ENCODE peak calls at places on chromosomes 12 and 14, in ten cellular contexts. One of them, this sample, is unnamed.
A peak's percentile ranks its signal among the peaks of the same experiment; 100 is the strongest.

GRCh38 chr12:104999347-104999685 is 13.2 kb downstream of the NOPCHAP1 start:
- DNase-seq in CD8-positive, alpha-beta memory T cell: no peak
- DNase-seq in coronary artery: no peak
- DNase-seq in DMS153: no peak
- DNase-seq in germinal center: no peak
- DNase-seq in thyroid gland: peak; percentile 83
- DNase-seq in uterus: no peak
- DNase-seq in fibroblast of lung: no peak
- DNase-seq in NCI-H774: no peak
- DNase-seq in stimulated activated CD8-positive, alpha-beta memory T cell treated with anti-CD3 and anti-CD28 coated beads, Interleukin-7, amount 100 ng/mL, for 4 hours: no peak
- DNase-seq in this sample: no peak

GRCh38 chr12:26402648-26403047 is 207.3 kb downstream of the SSPN start:
- DNase-seq in CD8-positive, alpha-beta memory T cell: no peak
- DNase-seq in coronary artery: no peak
- DNase-seq in DMS153: peak; percentile 46
- DNase-seq in germinal center: peak; percentile 8
- DNase-seq in thyroid gland: peak; percentile 68
- DNase-seq in uterus: no peak
- DNase-seq in fibroblast of lung: no peak
- DNase-seq in NCI-H774: peak; percentile 98
- DNase-seq in stimulated activated CD8-positive, alpha-beta memory T cell treated with anti-CD3 and anti-CD28 coated beads, Interleukin-7, amount 100 ng/mL, for 4 hours: no peak
- DNase-seq in this sample: no peak

GRCh38 chr12:18935371-18935965 is 194.1 kb upstream of the PLEKHA5 start:
- DNase-seq in CD8-positive, alpha-beta memory T cell: no peak
- DNase-seq in coronary artery: no peak
- DNase-seq in DMS153: no peak
- DNase-seq in germinal center: no peak
- DNase-seq in thyroid gland: no peak
- DNase-seq in uterus: no peak
- DNase-seq in fibroblast of lung: no peak
- DNase-seq in NCI-H774: no peak
- DNase-seq in stimulated activated CD8-positive, alpha-beta memory T cell treated with anti-CD3 and anti-CD28 coated beads, Interleukin-7, amount 100 ng/mL, for 4 hours: no peak
- DNase-seq in this sample: no peak

GRCh38 chr12:109949089-109949488 is 47.1 kb downstream of the GIT2 start:
- DNase-seq in CD8-positive, alpha-beta memory T cell: no peak
- DNase-seq in coronary artery: no peak
- DNase-seq in DMS153: no peak
- DNase-seq in germinal center: no peak
- DNase-seq in thyroid gland: peak; percentile 89
- DNase-seq in uterus: no peak
- DNase-seq in fibroblast of lung: peak; percentile 75
- DNase-seq in NCI-H774: no peak
- DNase-seq in stimulated activated CD8-positive, alpha-beta memory T cell treated with anti-CD3 and anti-CD28 coated beads, Interleukin-7, amount 100 ng/mL, for 4 hours: no peak
- DNase-seq in this sample: no peak

GRCh38 chr12:46210835-46211439 is 57.9 kb downstream of the SLC38A1 start:
- DNase-seq in CD8-positive, alpha-beta memory T cell: no peak
- DNase-seq in coronary artery: no peak
- DNase-seq in DMS153: peak; percentile 14
- DNase-seq in germinal center: no peak
- DNase-seq in thyroid gland: no peak
- DNase-seq in uterus: no peak
- DNase-seq in fibroblast of lung: no peak
- DNase-seq in NCI-H774: no peak
- DNase-seq in stimulated activated CD8-positive, alpha-beta memory T cell treated with anti-CD3 and anti-CD28 coated beads, Interleukin-7, amount 100 ng/mL, for 4 hours: no peak
- DNase-seq in this sample: no peak

GRCh38 chr12:13114251-13115052 is 11.0 kb upstream of the GSG1 start:
- DNase-seq in CD8-positive, alpha-beta memory T cell: no peak
- DNase-seq in coronary artery: no peak
- DNase-seq in DMS153: no peak
- DNase-seq in germinal center: no peak
- DNase-seq in thyroid gland: peak; percentile 69
- DNase-seq in uterus: no peak
- DNase-seq in fibroblast of lung: no peak
- DNase-seq in NCI-H774: no peak
- DNase-seq in stimulated activated CD8-positive, alpha-beta memory T cell treated with anti-CD3 and anti-CD28 coated beads, Interleukin-7, amount 100 ng/mL, for 4 hours: no peak
- DNase-seq in this sample: no peak

GRCh38 chr12:51056242-51056641 is 8.1 kb downstream of the LETMD1 start:
- DNase-seq in CD8-positive, alpha-beta memory T cell: no peak
- DNase-seq in coronary artery: no peak
- DNase-seq in DMS153: no peak
- DNase-seq in germinal center: no peak
- DNase-seq in thyroid gland: no peak
- DNase-seq in uterus: peak; percentile 26
- DNase-seq in fibroblast of lung: peak; percentile 49
- DNase-seq in NCI-H774: no peak
- DNase-seq in stimulated activated CD8-positive, alpha-beta memory T cell treated with anti-CD3 and anti-CD28 coated beads, Interleukin-7, amount 100 ng/mL, for 4 hours: no peak
- DNase-seq in this sample: no peak

GRCh38 chr14:36967892-36968555 is 204.4 kb downstream of the SLC25A21 start:
- DNase-seq in CD8-positive, alpha-beta memory T cell: no peak
- DNase-seq in coronary artery: no peak
- DNase-seq in DMS153: no peak
- DNase-seq in germinal center: no peak
- DNase-seq in thyroid gland: no peak
- DNase-seq in uterus: no peak
- DNase-seq in fibroblast of lung: no peak
- DNase-seq in NCI-H774: no peak
- DNase-seq in stimulated activated CD8-positive, alpha-beta memory T cell treated with anti-CD3 and anti-CD28 coated beads, Interleukin-7, amount 100 ng/mL, for 4 hours: no peak
- DNase-seq in this sample: no peak

GRCh38 chr12:63206908-63207307 is 55.9 kb upstream of the AVPR1A start:
- DNase-seq in CD8-positive, alpha-beta memory T cell: no peak
- DNase-seq in coronary artery: no peak
- DNase-seq in DMS153: peak; percentile 63
- DNase-seq in germinal center: no peak
- DNase-seq in thyroid gland: peak; percentile 22
- DNase-seq in uterus: no peak
- DNase-seq in fibroblast of lung: no peak
- DNase-seq in NCI-H774: peak; percentile 58
- DNase-seq in stimulated activated CD8-positive, alpha-beta memory T cell treated with anti-CD3 and anti-CD28 coated beads, Interleukin-7, amount 100 ng/mL, for 4 hours: no peak
- DNase-seq in this sample: no peak

GRCh38 chr14:102078344-102078743 is 8.5 kb downstream of the HSP90AA1 start:
- DNase-seq in CD8-positive, alpha-beta memory T cell: no peak
- DNase-seq in coronary artery: no peak
- DNase-seq in DMS153: no peak
- DNase-seq in germinal center: no peak
- DNase-seq in thyroid gland: no peak
- DNase-seq in uterus: no peak
- DNase-seq in fibroblast of lung: no peak
- DNase-seq in NCI-H774: no peak
- DNase-seq in stimulated activated CD8-positive, alpha-beta memory T cell treated with anti-CD3 and anti-CD28 coated beads, Interleukin-7, amount 100 ng/mL, for 4 hours: no peak
- DNase-seq in this sample: no peak

GRCh38 chr12:40253936-40254335 is 29.1 kb downstream of the LRRK2 start:
- DNase-seq in CD8-positive, alpha-beta memory T cell: no peak
- DNase-seq in coronary artery: no peak
- DNase-seq in DMS153: no peak
- DNase-seq in germinal center: no peak
- DNase-seq in thyroid gland: no peak
- DNase-seq in uterus: no peak
- DNase-seq in fibroblast of lung: peak; percentile 62
- DNase-seq in NCI-H774: no peak
- DNase-seq in stimulated activated CD8-positive, alpha-beta memory T cell treated with anti-CD3 and anti-CD28 coated beads, Interleukin-7, amount 100 ng/mL, for 4 hours: no peak
- DNase-seq in this sample: no peak

GRCh38 chr12:120762093-120762492 is 36.5 kb downstream of the ACADS start:
- DNase-seq in CD8-positive, alpha-beta memory T cell: no peak
- DNase-seq in coronary artery: no peak
- DNase-seq in DMS153: no peak
- DNase-seq in germinal center: no peak
- DNase-seq in thyroid gland: peak; percentile 58
- DNase-seq in uterus: no peak
- DNase-seq in fibroblast of lung: no peak
- DNase-seq in NCI-H774: no peak
- DNase-seq in stimulated activated CD8-positive, alpha-beta memory T cell treated with anti-CD3 and anti-CD28 coated beads, Interleukin-7, amount 100 ng/mL, for 4 hours: no peak
- DNase-seq in this sample: no peak

GRCh38 chr14:79896009-79896408 is 315.3 kb downstream of the DIO2 start:
- DNase-seq in CD8-positive, alpha-beta memory T cell: no peak
- DNase-seq in coronary artery: no peak
- DNase-seq in DMS153: no peak
- DNase-seq in germinal center: no peak
- DNase-seq in thyroid gland: no peak
- DNase-seq in uterus: no peak
- DNase-seq in fibroblast of lung: peak; percentile 2
- DNase-seq in NCI-H774: no peak
- DNase-seq in stimulated activated CD8-positive, alpha-beta memory T cell treated with anti-CD3 and anti-CD28 coated beads, Interleukin-7, amount 100 ng/mL, for 4 hours: no peak
- DNase-seq in this sample: no peak

GRCh38 chr14:63470877-63471565 is 72.2 kb downstream of the PPP2R5E start:
- DNase-seq in CD8-positive, alpha-beta memory T cell: no peak
- DNase-seq in coronary artery: no peak
- DNase-seq in DMS153: peak; percentile 27
- DNase-seq in germinal center: no peak
- DNase-seq in thyroid gland: no peak
- DNase-seq in uterus: no peak
- DNase-seq in fibroblast of lung: peak; percentile 85
- DNase-seq in NCI-H774: no peak
- DNase-seq in stimulated activated CD8-positive, alpha-beta memory T cell treated with anti-CD3 and anti-CD28 coated beads, Interleukin-7, amount 100 ng/mL, for 4 hours: no peak
- DNase-seq in this sample: no peak

GRCh38 chr14:75561013-75561432 is 17.4 kb upstream of the FLVCR2 start:
- DNase-seq in CD8-positive, alpha-beta memory T cell: peak; percentile 68
- DNase-seq in coronary artery: no peak
- DNase-seq in DMS153: peak; percentile 50
- DNase-seq in germinal center: peak; percentile 66
- DNase-seq in thyroid gland: peak; percentile 93
- DNase-seq in uterus: peak; percentile 55
- DNase-seq in fibroblast of lung: peak; percentile 71
- DNase-seq in NCI-H774: peak; percentile 15
- DNase-seq in stimulated activated CD8-positive, alpha-beta memory T cell treated with anti-CD3 and anti-CD28 coated beads, Interleukin-7, amount 100 ng/mL, for 4 hours: peak; percentile 29
- DNase-seq in this sample: peak; percentile 51

GRCh38 chr14:74922752-74923401 is at the start of gene RPS6KL1:
- DNase-seq in CD8-positive, alpha-beta memory T cell: peak; percentile 74
- DNase-seq in coronary artery: peak; percentile 88
- DNase-seq in DMS153: peak; percentile 63
- DNase-seq in germinal center: peak; percentile 94
- DNase-seq in thyroid gland: peak; percentile 90
- DNase-seq in uterus: peak; percentile 73
- DNase-seq in fibroblast of lung: peak; percentile 71
- DNase-seq in NCI-H774: peak; percentile 65
- DNase-seq in stimulated activated CD8-positive, alpha-beta memory T cell treated with anti-CD3 and anti-CD28 coated beads, Interleukin-7, amount 100 ng/mL, for 4 hours: peak; percentile 10
- DNase-seq in this sample: peak; percentile 57

GRCh38 chr14:35818346-35819115 is 7.6 kb upstream of the BRMS1L start:
- DNase-seq in CD8-positive, alpha-beta memory T cell: no peak
- DNase-seq in coronary artery: no peak
- DNase-seq in DMS153: no peak
- DNase-seq in germinal center: peak; percentile 45
- DNase-seq in thyroid gland: peak; percentile 31
- DNase-seq in uterus: no peak
- DNase-seq in fibroblast of lung: peak; percentile 63
- DNase-seq in NCI-H774: peak; percentile 6
- DNase-seq in stimulated activated CD8-positive, alpha-beta memory T cell treated with anti-CD3 and anti-CD28 coated beads, Interleukin-7, amount 100 ng/mL, for 4 hours: no peak
- DNase-seq in this sample: no peak

GRCh38 chr14:51512321-51512720 is 139.4 kb upstream of the FRMD6 start:
- DNase-seq in CD8-positive, alpha-beta memory T cell: no peak
- DNase-seq in coronary artery: no peak
- DNase-seq in DMS153: no peak
- DNase-seq in germinal center: no peak
- DNase-seq in thyroid gland: no peak
- DNase-seq in uterus: no peak
- DNase-seq in fibroblast of lung: no peak
- DNase-seq in NCI-H774: no peak
- DNase-seq in stimulated activated CD8-positive, alpha-beta memory T cell treated with anti-CD3 and anti-CD28 coated beads, Interleukin-7, amount 100 ng/mL, for 4 hours: no peak
- DNase-seq in this sample: no peak

GRCh38 chr12:12527820-12528296 is 34.8 kb downstream of the DUSP16 start:
- DNase-seq in CD8-positive, alpha-beta memory T cell: no peak
- DNase-seq in coronary artery: no peak
- DNase-seq in DMS153: peak; percentile 18
- DNase-seq in germinal center: no peak
- DNase-seq in thyroid gland: no peak
- DNase-seq in uterus: no peak
- DNase-seq in fibroblast of lung: no peak
- DNase-seq in NCI-H774: no peak
- DNase-seq in stimulated activated CD8-positive, alpha-beta memory T cell treated with anti-CD3 and anti-CD28 coated beads, Interleukin-7, amount 100 ng/mL, for 4 hours: no peak
- DNase-seq in this sample: no peak

GRCh38 chr14:51369814-51370213 is 129.8 kb downstream of the TMX1 start:
- DNase-seq in CD8-positive, alpha-beta memory T cell: no peak
- DNase-seq in coronary artery: no peak
- DNase-seq in DMS153: no peak
- DNase-seq in germinal center: peak; percentile 21
- DNase-seq in thyroid gland: no peak
- DNase-seq in uterus: no peak
- DNase-seq in fibroblast of lung: no peak
- DNase-seq in NCI-H774: no peak
- DNase-seq in stimulated activated CD8-positive, alpha-beta memory T cell treated with anti-CD3 and anti-CD28 coated beads, Interleukin-7, amount 100 ng/mL, for 4 hours: no peak
- DNase-seq in this sample: no peak

GRCh38 chr14:70644016-70644415 is 2.3 kb downstream of the TTC9 start:
- DNase-seq in CD8-positive, alpha-beta memory T cell: no peak
- DNase-seq in coronary artery: no peak
- DNase-seq in DMS153: no peak
- DNase-seq in germinal center: no peak
- DNase-seq in thyroid gland: no peak
- DNase-seq in uterus: no peak
- DNase-seq in fibroblast of lung: no peak
- DNase-seq in NCI-H774: no peak
- DNase-seq in stimulated activated CD8-positive, alpha-beta memory T cell treated with anti-CD3 and anti-CD28 coated beads, Interleukin-7, amount 100 ng/mL, for 4 hours: no peak
- DNase-seq in this sample: no peak

GRCh38 chr12:6372403-6373003 is 2.9 kb downstream of the SCNN1A start:
- DNase-seq in CD8-positive, alpha-beta memory T cell: peak; percentile 19
- DNase-seq in coronary artery: no peak
- DNase-seq in DMS153: peak; percentile 81
- DNase-seq in germinal center: no peak
- DNase-seq in thyroid gland: peak; percentile 40
- DNase-seq in uterus: peak; percentile 24
- DNase-seq in fibroblast of lung: peak; percentile 90
- DNase-seq in NCI-H774: peak; percentile 82
- DNase-seq in stimulated activated CD8-positive, alpha-beta memory T cell treated with anti-CD3 and anti-CD28 coated beads, Interleukin-7, amount 100 ng/mL, for 4 hours: no peak
- DNase-seq in this sample: no peak

GRCh38 chr14:70698288-70698687 is 56.6 kb downstream of the TTC9 start:
- DNase-seq in CD8-positive, alpha-beta memory T cell: no peak
- DNase-seq in coronary artery: no peak
- DNase-seq in DMS153: no peak
- DNase-seq in germinal center: no peak
- DNase-seq in thyroid gland: no peak
- DNase-seq in uterus: no peak
- DNase-seq in fibroblast of lung: no peak
- DNase-seq in NCI-H774: no peak
- DNase-seq in stimulated activated CD8-positive, alpha-beta memory T cell treated with anti-CD3 and anti-CD28 coated beads, Interleukin-7, amount 100 ng/mL, for 4 hours: no peak
- DNase-seq in this sample: no peak

GRCh38 chr14:89418976-89419375 is 1.9 kb upstream of the FOXN3 start:
- DNase-seq in CD8-positive, alpha-beta memory T cell: no peak
- DNase-seq in coronary artery: no peak
- DNase-seq in DMS153: no peak
- DNase-seq in germinal center: no peak
- DNase-seq in thyroid gland: no peak
- DNase-seq in uterus: no peak
- DNase-seq in fibroblast of lung: no peak
- DNase-seq in NCI-H774: no peak
- DNase-seq in stimulated activated CD8-positive, alpha-beta memory T cell treated with anti-CD3 and anti-CD28 coated beads, Interleukin-7, amount 100 ng/mL, for 4 hours: no peak
- DNase-seq in this sample: no peak

GRCh38 chr12:32296541-32296940 is 102.8 kb upstream of the FGD4 start:
- DNase-seq in CD8-positive, alpha-beta memory T cell: no peak
- DNase-seq in coronary artery: no peak
- DNase-seq in DMS153: no peak
- DNase-seq in germinal center: no peak
- DNase-seq in thyroid gland: no peak
- DNase-seq in uterus: no peak
- DNase-seq in fibroblast of lung: no peak
- DNase-seq in NCI-H774: no peak
- DNase-seq in stimulated activated CD8-positive, alpha-beta memory T cell treated with anti-CD3 and anti-CD28 coated beads, Interleukin-7, amount 100 ng/mL, for 4 hours: no peak
- DNase-seq in this sample: no peak

GRCh38 chr12:91180162-91180561 is 2.5 kb downstream of the DCN start:
- DNase-seq in CD8-positive, alpha-beta memory T cell: no peak
- DNase-seq in coronary artery: no peak
- DNase-seq in DMS153: no peak
- DNase-seq in germinal center: no peak
- DNase-seq in thyroid gland: no peak
- DNase-seq in uterus: no peak
- DNase-seq in fibroblast of lung: no peak
- DNase-seq in NCI-H774: no peak
- DNase-seq in stimulated activated CD8-positive, alpha-beta memory T cell treated with anti-CD3 and anti-CD28 coated beads, Interleukin-7, amount 100 ng/mL, for 4 hours: no peak
- DNase-seq in this sample: no peak

GRCh38 chr12:67077617-67078016 is 191.5 kb upstream of the CAND1 start:
- DNase-seq in CD8-positive, alpha-beta memory T cell: no peak
- DNase-seq in coronary artery: no peak
- DNase-seq in DMS153: no peak
- DNase-seq in germinal center: no peak
- DNase-seq in thyroid gland: no peak
- DNase-seq in uterus: no peak
- DNase-seq in fibroblast of lung: peak; percentile 5
- DNase-seq in NCI-H774: no peak
- DNase-seq in stimulated activated CD8-positive, alpha-beta memory T cell treated with anti-CD3 and anti-CD28 coated beads, Interleukin-7, amount 100 ng/mL, for 4 hours: no peak
- DNase-seq in this sample: no peak

GRCh38 chr12:57237952-57238853 is 8.7 kb downstream of the SHMT2 start:
- DNase-seq in CD8-positive, alpha-beta memory T cell: no peak
- DNase-seq in coronary artery: peak; percentile 76
- DNase-seq in DMS153: no peak
- DNase-seq in germinal center: no peak
- DNase-seq in thyroid gland: no peak
- DNase-seq in uterus: no peak
- DNase-seq in fibroblast of lung: peak; percentile 23
- DNase-seq in NCI-H774: peak; percentile 47
- DNase-seq in stimulated activated CD8-positive, alpha-beta memory T cell treated with anti-CD3 and anti-CD28 coated beads, Interleukin-7, amount 100 ng/mL, for 4 hours: no peak
- DNase-seq in this sample: peak; percentile 29

This sample was measured in T-helper 9 cell.